ENCODE peak calls at places on chromosomes 1 and 21, in nine cellular contexts. I is cardiac fibroblast, B is fibroblast of mammary gland, L is lower lobe of right lung, K is AG04450, J is coronary artery, X is nephron progenitor cell, M is uterus, H is AG09309. V is an unnamed sample.

GRCh38 chr1:233613252-233614172 is at the start of gene KCNK1:
- DNase-seq in I (peak), B (peak), L (peak), K (no peak), J (no peak), X (peak), M (peak), H (peak), V (no peak)

GRCh38 chr1:45135339-45135738 is 71.1 kb downstream of the ZSWIM5 start:
- DNase-seq in I (no peak), B (no peak), L (no peak), K (no peak), J (no peak), X (no peak), M (no peak), H (no peak), V (no peak)

GRCh38 chr1:110203021-110203661 is 7.0 kb upstream of the KCNC4 start:
- DNase-seq in I (peak), B (peak), L (no peak), K (peak), J (no peak), X (peak), M (peak), H (no peak), V (no peak)

GRCh38 chr1:233651563-233652233 is 37.8 kb downstream of the KCNK1 start:
- DNase-seq in I (no peak), B (no peak), L (no peak), K (no peak), J (no peak), X (no peak), M (no peak), H (no peak), V (no peak)

GRCh38 chr1:228163776-228164534 is 1.6 kb upstream of the IBA57 start:
- DNase-seq in I (no peak), B (no peak), L (peak), K (no peak), J (no peak), X (no peak), M (peak), H (no peak), V (no peak)

GRCh38 chr1:147266381-147266780 is 23.9 kb downstream of the CHD1L start:
- DNase-seq in I (no peak), B (no peak), L (no peak), K (no peak), J (no peak), X (no peak), M (no peak), H (no peak), V (no peak)

GRCh38 chr1:119686661-119687060 is 25.1 kb upstream of the PHGDH start:
- DNase-seq in I (no peak), B (no peak), L (no peak), K (no peak), J (no peak), X (no peak), M (no peak), H (no peak), V (no peak)

GRCh38 chr1:147627435-147628110 is 42.8 kb downstream of the ACP6 start:
- DNase-seq in I (peak), B (peak), L (peak), K (peak), J (no peak), X (peak), M (peak), H (peak), V (no peak)

GRCh38 chr1:116836099-116836498 is 73.6 kb upstream of the PTGFRN start:
- DNase-seq in I (no peak), B (no peak), L (no peak), K (no peak), J (no peak), X (no peak), M (no peak), H (no peak), V (no peak)

GRCh38 chr1:33332357-33332789 is 11.5 kb upstream of the A3GALT2 start:
- DNase-seq in I (peak), B (peak), L (no peak), K (no peak), J (no peak), X (no peak), M (no peak), H (peak), V (no peak)

GRCh38 chr1:165215676-165216075 is 140.8 kb downstream of the LMX1A start:
- DNase-seq in I (no peak), B (no peak), L (no peak), K (no peak), J (no peak), X (no peak), M (no peak), H (no peak), V (no peak)

GRCh38 chr1:25731626-25732370 is 68.2 kb upstream of the SELENON start:
- DNase-seq in I (no peak), B (no peak), L (no peak), K (no peak), J (no peak), X (no peak), M (no peak), H (no peak), V (no peak)

GRCh38 chr21:42524341-42525227 is 10.9 kb downstream of the SLC37A1 start:
- DNase-seq in I (peak), B (peak), L (peak), K (no peak), J (peak), X (peak), M (peak), H (peak), V (no peak)

GRCh38 chr1:212452323-212453155 is 19.8 kb downstream of the NENF start:
- DNase-seq in I (peak), B (peak), L (no peak), K (no peak), J (peak), X (no peak), M (peak), H (peak), V (peak)

GRCh38 chr1:45501502-45501859 is 1.4 kb downstream of the MMACHC start:
- DNase-seq in I (no peak), B (no peak), L (no peak), K (no peak), J (peak), X (no peak), M (no peak), H (no peak), V (no peak)

GRCh38 chr1:154403300-154403943 is 1.7 kb upstream of the IL6R start:
- DNase-seq in I (no peak), B (no peak), L (no peak), K (no peak), J (no peak), X (no peak), M (no peak), H (no peak), V (no peak)

GRCh38 chr1:231234506-231234905 is 6.5 kb upstream of the GNPAT start:
- DNase-seq in I (no peak), B (no peak), L (no peak), K (no peak), J (no peak), X (no peak), M (no peak), H (no peak), V (no peak)

GRCh38 chr1:181352695-181353094 is 130.6 kb upstream of the CACNA1E start:
- DNase-seq in I (no peak), B (no peak), L (no peak), K (no peak), J (peak), X (no peak), M (no peak), H (no peak), V (no peak)

GRCh38 chr1:117366281-117366981 is 818 bp upstream of the MAN1A2 start:
- DNase-seq in I (peak), B (peak), L (peak), K (no peak), J (peak), X (peak), M (peak), H (no peak), V (no peak)

GRCh38 chr1:214364335-214364734 is 83.4 kb downstream of the SMYD2 start:
- DNase-seq in I (peak), B (peak), L (no peak), K (no peak), J (no peak), X (no peak), M (no peak), H (no peak), V (no peak)

GRCh38 chr1:231536099-231536498 is 7.6 kb downstream of the TSNAX start:
- DNase-seq in I (no peak), B (no peak), L (no peak), K (no peak), J (no peak), X (no peak), M (no peak), H (no peak), V (no peak)

GRCh38 chr1:17225140-17225539 is 20.2 kb downstream of the PADI1 start:
- DNase-seq in I (no peak), B (no peak), L (no peak), K (no peak), J (no peak), X (no peak), M (no peak), H (no peak), V (no peak)

GRCh38 chr21:36202721-36203602 is 46.3 kb downstream of the DOP1B start:
- DNase-seq in I (no peak), B (peak), L (no peak), K (no peak), J (no peak), X (no peak), M (no peak), H (no peak), V (peak)

GRCh38 chr1:7356079-7356478 is 415.0 kb upstream of the VAMP3 start:
- DNase-seq in I (no peak), B (no peak), L (no peak), K (no peak), J (no peak), X (no peak), M (no peak), H (no peak), V (no peak)

GRCh38 chr1:15617874-15618684 is 821 bp downstream of the DDI2 start:
- DNase-seq in I (peak), B (peak), L (peak), K (no peak), J (no peak), X (no peak), M (no peak), H (no peak), V (no peak)

GRCh38 chr21:41879190-41879998 is at the start of gene PRDM15:
- DNase-seq in I (peak), B (peak), L (peak), K (peak), J (peak), X (peak), M (peak), H (peak), V (no peak)

GRCh38 chr1:221939598-221939997 is 197.7 kb upstream of the DUSP10 start:
- DNase-seq in I (no peak), B (no peak), L (no peak), K (no peak), J (no peak), X (no peak), M (no peak), H (no peak), V (no peak)
- TF ChIP-seq CTCF in I (no peak), B (no peak), L (no peak), K (no peak), J (no peak), X (no peak), M (no peak), H (no peak), V (no peak)

GRCh38 chr21:26544208-26544607 is 28.9 kb downstream of the CYYR1 start:
- DNase-seq in I (no peak), B (no peak), L (no peak), K (no peak), J (no peak), X (no peak), M (no peak), H (no peak), V (no peak)
- TF ChIP-seq CTCF in I (no peak), B (no peak), L (no peak), K (no peak), J (no peak), X (no peak), M (no peak), H (no peak), V (no peak)

DNA sequence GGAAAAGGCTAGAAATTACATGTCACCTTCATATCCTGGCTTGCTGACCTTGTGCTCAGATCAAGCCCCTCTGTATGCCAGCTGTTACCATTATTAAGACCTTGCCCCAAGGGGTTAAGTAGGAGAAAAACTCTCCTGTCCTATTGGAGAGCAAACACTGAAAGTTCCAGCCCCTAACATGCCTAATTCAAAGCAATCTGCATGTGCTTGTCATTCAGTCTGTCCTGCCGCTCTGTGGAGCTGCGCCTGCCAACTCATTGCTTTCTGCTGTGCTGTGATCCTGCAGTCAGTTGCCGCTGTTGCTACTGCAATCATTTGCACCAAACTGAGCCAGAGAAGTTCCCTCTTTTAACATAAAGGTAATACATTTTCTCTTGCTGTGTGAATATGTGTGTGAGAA is 113.4 kb downstream of the DISP1 start:
- DNase-seq in I (peak), B (peak), L (peak), K (no peak), J (no peak), X (peak), M (no peak), H (no peak), V (no peak)
- TF ChIP-seq CTCF in I (no peak), B (no peak), L (no peak), K (no peak), J (no peak), X (no peak), M (no peak), H (no peak), V (no peak)

GRCh38 chr1:203778789-203779188 is 13.8 kb downstream of the LAX1 start:
- DNase-seq in I (no peak), B (no peak), L (no peak), K (no peak), J (no peak), X (no peak), M (no peak), H (no peak), V (no peak)

GRCh38 chr1:203777596-203777995 is 12.6 kb downstream of the LAX1 start:
- DNase-seq in I (no peak), B (no peak), L (no peak), K (no peak), J (no peak), X (no peak), M (no peak), H (no peak), V (no peak)

GRCh38 chr1:203771901-203772301 is 6.9 kb downstream of the LAX1 start:
- DNase-seq in I (peak), B (no peak), L (no peak), K (no peak), J (no peak), X (no peak), M (peak), H (no peak), V (no peak)

GRCh38 chr1:203772836-203773235 is 7.9 kb downstream of the LAX1 start:
- DNase-seq in I (no peak), B (no peak), L (no peak), K (no peak), J (no peak), X (no peak), M (no peak), H (no peak), V (no peak)

DNA sequence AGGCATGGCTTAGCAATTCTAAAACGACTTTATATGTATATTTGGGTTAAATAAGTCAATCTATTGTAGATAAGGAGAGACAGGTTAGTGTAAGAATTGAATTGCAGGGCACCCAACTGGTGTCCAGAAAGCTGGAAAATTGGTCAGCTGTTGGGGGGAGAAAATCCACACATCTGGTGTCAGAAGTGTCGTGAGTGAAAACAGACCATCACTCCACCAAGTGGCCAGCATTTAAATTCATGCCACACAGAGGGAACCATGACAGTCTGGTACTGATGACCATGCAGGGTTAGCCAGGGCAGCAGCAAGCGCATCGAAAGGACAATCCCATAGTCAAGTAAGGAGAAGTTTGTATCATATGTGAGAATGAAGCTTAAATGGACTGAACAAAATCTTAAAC is 11.7 kb downstream of the LAX1 start:
- DNase-seq in I (no peak), B (no peak), L (no peak), K (no peak), J (no peak), X (no peak), M (no peak), H (no peak), V (no peak)
- TF ChIP-seq CTCF in I (no peak), B (peak), L (no peak), K (peak), J (no peak), X (no peak), M (no peak), H (no peak), V (peak)

GRCh38 chr1:5640845-5641244 is 351.4 kb downstream of the NPHP4 start:
- DNase-seq in I (no peak), B (no peak), L (no peak), K (no peak), J (no peak), X (no peak), M (no peak), H (no peak), V (no peak)

GRCh38 chr1:5634893-5635292 is 357.3 kb downstream of the NPHP4 start:
- DNase-seq in I (no peak), B (no peak), L (no peak), K (no peak), J (peak), X (no peak), M (no peak), H (no peak), V (no peak)

GRCh38 chr1:5637171-5637570 is 355.1 kb downstream of the NPHP4 start:
- DNase-seq in I (no peak), B (peak), L (no peak), K (no peak), J (peak), X (no peak), M (no peak), H (no peak), V (no peak)

GRCh38 chr1:5639323-5639722 is 352.9 kb downstream of the NPHP4 start:
- DNase-seq in I (no peak), B (no peak), L (no peak), K (no peak), J (peak), X (no peak), M (no peak), H (no peak), V (no peak)

GRCh38 chr1:5638582-5638981 is 353.6 kb downstream of the NPHP4 start:
- DNase-seq in I (no peak), B (no peak), L (no peak), K (no peak), J (no peak), X (no peak), M (no peak), H (no peak), V (no peak)
- TF ChIP-seq CTCF in I (no peak), B (no peak), L (no peak), K (no peak), J (no peak), X (no peak), M (no peak), H (no peak), V (no peak)

GRCh38 chr1:101479945-101480344 is 243.1 kb downstream of the S1PR1 start:
- DNase-seq in I (no peak), B (no peak), L (no peak), K (no peak), J (no peak), X (no peak), M (no peak), H (no peak), V (no peak)

GRCh38 chr1:101476541-101476940 is 239.7 kb downstream of the S1PR1 start:
- DNase-seq in I (no peak), B (no peak), L (no peak), K (no peak), J (no peak), X (no peak), M (no peak), H (no peak), V (no peak)

DNA sequence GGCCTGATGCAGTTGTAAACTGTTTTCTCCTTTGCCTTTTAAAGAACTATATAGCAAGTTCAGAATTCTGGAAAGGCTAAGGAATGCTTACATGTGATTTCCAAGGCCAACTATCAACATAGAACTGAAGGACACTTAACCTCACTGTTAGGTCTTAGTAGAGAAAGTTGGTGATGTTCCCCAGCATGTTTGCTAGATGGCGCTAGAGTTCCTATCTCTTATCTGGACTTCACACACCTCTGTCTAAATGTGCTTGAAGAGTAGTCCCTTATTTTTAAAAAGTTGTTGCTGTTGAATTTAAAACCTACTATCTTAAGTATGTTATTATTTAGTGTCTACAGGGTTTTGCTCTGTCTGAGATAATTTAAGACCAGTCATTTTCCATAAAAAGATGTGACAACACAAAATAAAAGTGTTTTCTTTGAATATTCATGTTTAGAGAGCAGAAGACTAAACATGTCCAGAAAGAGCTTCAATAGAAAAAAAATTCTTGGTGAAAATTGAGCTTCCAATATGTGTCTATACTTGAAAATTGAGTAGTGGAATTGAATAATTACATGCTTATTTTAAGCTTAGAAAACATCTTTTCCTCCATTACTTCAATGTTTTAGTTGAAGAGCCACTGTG is 237.3 kb downstream of the S1PR1 start:
- DNase-seq in I (no peak), B (peak), L (no peak), K (no peak), J (no peak), X (no peak), M (no peak), H (no peak), V (no peak)
- TF ChIP-seq CTCF in I (no peak), B (peak), L (peak), K (peak), J (no peak), X (peak), M (no peak), H (peak), V (peak)

DNA sequence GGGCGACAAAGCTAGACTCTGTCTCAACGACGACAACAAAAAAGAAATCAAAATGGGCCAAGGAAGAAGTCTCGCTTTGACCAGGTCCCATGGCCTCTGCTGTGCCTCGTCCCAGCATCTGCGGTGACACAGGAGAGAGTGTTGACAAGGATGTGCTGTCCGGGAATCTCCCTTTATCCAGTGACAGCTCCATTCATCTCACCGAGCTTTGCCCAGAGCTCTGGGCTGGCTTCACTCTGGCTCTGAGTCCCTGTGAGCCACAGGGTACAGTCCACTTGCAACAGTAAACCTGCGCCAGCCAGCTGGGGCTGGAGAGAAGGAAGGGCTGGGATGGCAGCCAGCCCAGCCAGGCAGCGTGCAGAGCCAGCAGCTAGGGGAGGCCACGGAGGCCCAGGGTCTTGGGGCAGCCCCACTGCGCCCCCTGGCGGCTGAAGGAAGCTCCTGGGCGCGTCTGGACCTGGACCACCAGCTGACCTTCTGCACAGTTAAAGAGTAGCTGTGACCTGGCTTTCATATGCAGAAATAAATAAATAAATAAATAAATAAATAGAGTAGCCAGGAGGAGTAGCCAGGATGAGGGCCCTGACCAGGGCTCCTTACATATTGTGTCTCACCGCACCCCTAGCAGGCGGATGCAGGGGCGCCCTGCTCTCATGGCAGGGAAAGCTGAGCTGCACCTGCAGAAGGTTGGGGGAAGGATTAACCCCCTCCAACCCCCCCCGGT is 29.7 kb downstream of the ENO1 start:
- DNase-seq in I (peak), B (peak), L (peak), K (peak), J (peak), X (peak), M (peak), H (peak), V (peak)
- TF ChIP-seq CTCF in I (peak), B (peak), L (peak), K (peak), J (peak), X (peak), M (peak), H (peak), V (peak)